ENCODE peak calls at places on chromosomes 7 and 10, in five cellular contexts. One of them, this sample, is unnamed.

GRCh38 chr7:79455173-79455790 is 1.8 kb upstream of the MAGI2 start:
- DNase-seq in NT2/D1: no peak
- DNase-seq in H1: no peak
- DNase-seq in HEK293T: no peak
- DNase-seq in HepG2: no peak
- DNase-seq in this sample: no peak

GRCh38 chr10:88131561-88132139 is 268.2 kb downstream of the PTEN start:
- DNase-seq in HepG2: no peak
- DNase-seq in NT2/D1: no peak
- DNase-seq in H1: no peak
- DNase-seq in HEK293T: no peak
- DNase-seq in this sample: no peak

GRCh38 chr7:81869670-81870069 is 99.8 kb upstream of the HGF start:
- DNase-seq in H1: no peak
- DNase-seq in HEK293T: no peak
- DNase-seq in NT2/D1: no peak
- DNase-seq in HepG2: no peak
- DNase-seq in this sample: no peak

GRCh38 chr7:139446051-139446890 is 37.2 kb downstream of the KLRG2 start:
- DNase-seq in HEK293T: no peak
- DNase-seq in NT2/D1: no peak
- DNase-seq in HepG2: no peak
- DNase-seq in H1: no peak
- DNase-seq in this sample: no peak

GRCh38 chr7:44969701-44970494 is 8.9 kb downstream of the MYO1G start:
- DNase-seq in NT2/D1: no peak
- DNase-seq in HEK293T: no peak
- DNase-seq in HepG2: no peak
- DNase-seq in H1: no peak
- DNase-seq in this sample: no peak

GRCh38 chr10:19749185-19749729 is 67.0 kb upstream of the PLXDC2 start:
- DNase-seq in HepG2: no peak
- DNase-seq in NT2/D1: no peak
- DNase-seq in HEK293T: no peak
- DNase-seq in H1: no peak
- DNase-seq in this sample: no peak

GRCh38 chr10:45160266-45160665 is 155.1 kb downstream of the OR13A1 start:
- DNase-seq in NT2/D1: no peak
- DNase-seq in HepG2: no peak
- DNase-seq in HEK293T: no peak
- DNase-seq in H1: no peak
- DNase-seq in this sample: no peak

GRCh38 chr7:151014950-151015349 is 9.3 kb downstream of the ATG9B start:
- DNase-seq in HEK293T: no peak
- DNase-seq in H1: no peak
- DNase-seq in HepG2: no peak
- DNase-seq in NT2/D1: no peak
- DNase-seq in this sample: no peak

GRCh38 chr10:29600821-29601220 is 34.0 kb downstream of the SVIL start:
- DNase-seq in H1: no peak
- DNase-seq in HEK293T: no peak
- DNase-seq in NT2/D1: no peak
- DNase-seq in HepG2: no peak
- DNase-seq in this sample: no peak

GRCh38 chr7:100687261-100687660 is 6.8 kb downstream of the GIGYF1 start:
- DNase-seq in HepG2: no peak
- DNase-seq in NT2/D1: no peak
- DNase-seq in HEK293T: no peak
- DNase-seq in H1: no peak
- DNase-seq in this sample: no peak

GRCh38 chr7:5997210-5997808 is 11.5 kb downstream of the PMS2 start:
- DNase-seq in HEK293T: peak
- DNase-seq in HepG2: peak
- DNase-seq in NT2/D1: peak
- DNase-seq in H1: no peak
- DNase-seq in this sample: no peak

GRCh38 chr7:104541897-104542296 is 213.5 kb downstream of the LHFPL3 start:
- DNase-seq in NT2/D1: no peak
- DNase-seq in HepG2: no peak
- DNase-seq in HEK293T: no peak
- DNase-seq in H1: no peak
- DNase-seq in this sample: no peak

GRCh38 chr7:151890355-151891004 is 13.6 kb upstream of the PRKAG2 start:
- DNase-seq in HepG2: no peak
- DNase-seq in H1: no peak
- DNase-seq in NT2/D1: no peak
- DNase-seq in HEK293T: no peak
- DNase-seq in this sample: no peak

GRCh38 chr7:92266415-92267241 is 20.9 kb downstream of the ANKIB1 start:
- DNase-seq in HepG2: no peak
- DNase-seq in H1: no peak
- DNase-seq in HEK293T: no peak
- DNase-seq in NT2/D1: no peak
- DNase-seq in this sample: no peak

GRCh38 chr7:157347217-157347904 is 10.6 kb downstream of the DNAJB6 start:
- DNase-seq in NT2/D1: no peak
- DNase-seq in HEK293T: no peak
- DNase-seq in HepG2: no peak
- DNase-seq in H1: no peak
- DNase-seq in this sample: no peak

GRCh38 chr7:130903358-130903974 is 169.5 kb upstream of the KLF14 start:
- DNase-seq in NT2/D1: no peak
- DNase-seq in HepG2: no peak
- DNase-seq in H1: no peak
- DNase-seq in HEK293T: no peak
- DNase-seq in this sample: no peak

GRCh38 chr7:80428161-80429054 is 83.5 kb downstream of the GNAT3 start:
- DNase-seq in HEK293T: peak
- DNase-seq in HepG2: peak
- DNase-seq in H1: no peak
- DNase-seq in NT2/D1: peak
- DNase-seq in this sample: no peak

GRCh38 chr10:35307297-35307696 is 29.0 kb upstream of the CCNY start:
- DNase-seq in NT2/D1: no peak
- DNase-seq in H1: no peak
- DNase-seq in HepG2: no peak
- DNase-seq in HEK293T: no peak
- DNase-seq in this sample: no peak

GRCh38 chr10:124667425-124668130 is 76.6 kb downstream of the FAM53B start:
- DNase-seq in HepG2: no peak
- DNase-seq in H1: no peak
- DNase-seq in HEK293T: no peak
- DNase-seq in NT2/D1: no peak
- DNase-seq in this sample: no peak

GRCh38 chr10:114538544-114538906 is 119.5 kb downstream of the ABLIM1 start:
- DNase-seq in HEK293T: no peak
- DNase-seq in HepG2: no peak
- DNase-seq in H1: peak
- DNase-seq in NT2/D1: no peak
- DNase-seq in this sample: no peak

GRCh38 chr7:71739520-71740195 is 607.7 kb downstream of the GALNT17 start:
- DNase-seq in HepG2: no peak
- DNase-seq in H1: peak
- DNase-seq in HEK293T: no peak
- DNase-seq in NT2/D1: peak
- DNase-seq in this sample: no peak

GRCh38 chr7:1054438-1055083 is 10.2 kb downstream of the GPR146 start:
- DNase-seq in HepG2: no peak
- DNase-seq in NT2/D1: no peak
- DNase-seq in HEK293T: no peak
- DNase-seq in H1: no peak
- DNase-seq in this sample: no peak

GRCh38 chr10:46558411-46559185 is 2.1 kb upstream of the GPRIN2 start:
- DNase-seq in NT2/D1: no peak
- DNase-seq in H1: peak
- DNase-seq in HEK293T: no peak
- DNase-seq in HepG2: peak
- DNase-seq in this sample: no peak

GRCh38 chr7:44576228-44576627 is 2.5 kb upstream of the DDX56 start:
- DNase-seq in HEK293T: no peak
- DNase-seq in H1: no peak
- DNase-seq in NT2/D1: no peak
- DNase-seq in HepG2: no peak
- DNase-seq in this sample: no peak

GRCh38 chr7:2560175-2560695 is 1.5 kb downstream of the IQCE start:
- DNase-seq in HEK293T: no peak
- DNase-seq in NT2/D1: no peak
- DNase-seq in HepG2: no peak
- DNase-seq in H1: no peak
- DNase-seq in this sample: no peak

GRCh38 chr7:44288381-44288685 is 37.1 kb downstream of the CAMK2B start:
- DNase-seq in H1: peak
- DNase-seq in HepG2: no peak
- DNase-seq in HEK293T: no peak
- DNase-seq in NT2/D1: no peak
- DNase-seq in this sample: no peak

GRCh38 chr7:15678646-15679045 is 7.8 kb downstream of the MEOX2 start:
- DNase-seq in HEK293T: no peak
- DNase-seq in NT2/D1: no peak
- DNase-seq in HepG2: no peak
- DNase-seq in H1: no peak
- DNase-seq in this sample: no peak

GRCh38 chr7:158549176-158549833 is 38.3 kb downstream of the PTPRN2 start:
- DNase-seq in NT2/D1: no peak
- DNase-seq in HEK293T: no peak
- DNase-seq in HepG2: no peak
- DNase-seq in H1: no peak
- DNase-seq in this sample: no peak
- TF ChIP-seq SUZ12 in NT2/D1: no peak
- TF ChIP-seq SUZ12 in HEK293T: no peak
- TF ChIP-seq SUZ12 in HepG2: no peak
- TF ChIP-seq SUZ12 in H1: no peak
- TF ChIP-seq SUZ12 in this sample: no peak

DNA sequence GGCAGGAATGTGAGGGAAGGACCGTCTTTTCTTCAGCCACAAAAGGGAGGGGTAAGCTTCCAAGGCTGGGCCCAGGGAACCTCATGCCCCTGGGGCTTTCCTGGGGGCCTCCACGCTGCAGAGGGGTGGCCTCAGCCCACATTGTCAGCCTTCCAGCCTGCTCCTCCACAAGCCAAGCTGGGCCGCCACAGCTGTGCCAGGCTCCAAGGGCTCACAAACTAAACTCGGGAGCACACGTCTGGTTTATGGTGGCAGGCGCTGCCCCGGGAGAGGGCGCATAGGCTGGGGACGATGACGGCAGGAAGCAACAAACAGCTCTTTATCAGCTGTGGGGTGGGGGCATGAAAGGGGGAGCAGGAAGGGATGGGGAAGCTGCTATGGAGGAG is 6.3 kb upstream of the CDH23 start:
- DNase-seq in NT2/D1: no peak
- DNase-seq in HepG2: no peak
- DNase-seq in HEK293T: no peak
- DNase-seq in H1: no peak
- DNase-seq in this sample: no peak
- TF ChIP-seq SUZ12 in NT2/D1: no peak
- TF ChIP-seq SUZ12 in HepG2: no peak
- TF ChIP-seq SUZ12 in HEK293T: no peak
- TF ChIP-seq SUZ12 in H1: no peak
- TF ChIP-seq SUZ12 in this sample: no peak

DNA sequence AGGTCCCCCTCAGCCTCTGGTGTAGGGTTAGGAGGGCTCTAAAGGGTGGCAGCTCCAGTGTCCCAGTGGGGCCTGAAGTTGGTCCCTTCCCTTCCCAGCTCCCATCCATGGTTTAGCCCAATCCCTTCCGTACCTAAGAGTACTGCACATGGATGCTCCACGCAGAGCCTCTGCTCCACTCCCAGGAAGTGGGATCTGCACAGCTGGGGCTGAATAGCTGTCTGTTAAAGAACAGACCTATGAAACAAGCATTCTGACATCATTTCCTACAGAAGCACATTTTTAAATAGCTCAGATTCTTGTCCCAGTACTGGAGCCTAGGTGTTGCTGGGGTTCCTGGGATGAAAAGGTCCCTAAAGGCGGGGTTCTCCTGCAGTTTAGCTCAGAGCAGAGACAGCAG is 135.9 kb downstream of the ZMYND11 start:
- DNase-seq in HepG2: no peak
- DNase-seq in HEK293T: no peak
- DNase-seq in H1: no peak
- DNase-seq in NT2/D1: no peak
- DNase-seq in this sample: no peak
- TF ChIP-seq SUZ12 in HepG2: no peak
- TF ChIP-seq SUZ12 in HEK293T: no peak
- TF ChIP-seq SUZ12 in H1: no peak
- TF ChIP-seq SUZ12 in NT2/D1: no peak
- TF ChIP-seq SUZ12 in this sample: no peak

GRCh38 chr10:95355241-95355779 is 64.5 kb upstream of the PDLIM1 start:
- DNase-seq in HEK293T: no peak
- DNase-seq in HepG2: peak
- DNase-seq in NT2/D1: no peak
- DNase-seq in H1: no peak
- DNase-seq in this sample: no peak
- TF ChIP-seq SUZ12 in HEK293T: no peak
- TF ChIP-seq SUZ12 in HepG2: no peak
- TF ChIP-seq SUZ12 in NT2/D1: no peak
- TF ChIP-seq SUZ12 in H1: no peak
- TF ChIP-seq SUZ12 in this sample: no peak

GRCh38 chr10:89351402-89352038 is 23.7 kb downstream of the IFIT3 start:
- DNase-seq in NT2/D1: no peak
- DNase-seq in HEK293T: no peak
- DNase-seq in HepG2: no peak
- DNase-seq in H1: no peak
- DNase-seq in this sample: peak
- TF ChIP-seq SUZ12 in NT2/D1: no peak
- TF ChIP-seq SUZ12 in HEK293T: no peak
- TF ChIP-seq SUZ12 in HepG2: no peak
- TF ChIP-seq SUZ12 in H1: no peak
- TF ChIP-seq SUZ12 in this sample: no peak

GRCh38 chr7:99128076-99128950 is 15.6 kb downstream of the SMURF1 start:
- DNase-seq in HEK293T: no peak
- DNase-seq in NT2/D1: no peak
- DNase-seq in H1: no peak
- DNase-seq in HepG2: no peak
- DNase-seq in this sample: no peak
- TF ChIP-seq SUZ12 in HEK293T: no peak
- TF ChIP-seq SUZ12 in NT2/D1: no peak
- TF ChIP-seq SUZ12 in H1: no peak
- TF ChIP-seq SUZ12 in HepG2: no peak
- TF ChIP-seq SUZ12 in this sample: no peak